ENCODE peak calls at places on chromosomes 3 and 15, in five cellular contexts. S, T, I, H and X are unnamed samples.

GRCh38 chr3:15708882-15709677 is 88.7 kb downstream of the ANKRD28 start:
- DNase-seq in S (no peak), T (no peak), I (peak), H (peak), X (no peak)

GRCh38 chr3:170703121-170703588 is 117.3 kb upstream of the SLC7A14 start:
- DNase-seq in S (no peak), T (no peak), I (peak), H (no peak), X (no peak)

GRCh38 chr3:23778451-23778850 is 27.3 kb upstream of the UBE2E1 start:
- DNase-seq in S (no peak), T (no peak), I (peak), H (no peak), X (no peak)

GRCh38 chr15:39642011-39642640 is 61.2 kb downstream of the THBS1 start:
- DNase-seq in S (no peak), T (no peak), I (no peak), H (no peak), X (no peak)

GRCh38 chr15:30649952-30650929 is 24.3 kb downstream of the ARHGAP11B start:
- DNase-seq in S (peak), T (no peak), I (peak), H (peak), X (no peak)

GRCh38 chr3:40845447-40845846 is 320.7 kb downstream of the ZNF621 start:
- DNase-seq in S (no peak), T (no peak), I (no peak), H (no peak), X (no peak)

GRCh38 chr3:172181936-172182708 is 142.7 kb downstream of the FNDC3B start:
- DNase-seq in S (no peak), T (no peak), I (peak), H (peak), X (no peak)

GRCh38 chr3:37144806-37145205 is 29.6 kb downstream of the LRRFIP2 start:
- DNase-seq in S (no peak), T (no peak), I (peak), H (no peak), X (no peak)

GRCh38 chr15:81531141-81531592 is 157.2 kb upstream of the TMC3 start:
- DNase-seq in S (no peak), T (no peak), I (peak), H (no peak), X (no peak)

GRCh38 chr3:63687569-63688233 is 35.2 kb downstream of the SNTN start:
- DNase-seq in S (no peak), T (no peak), I (no peak), H (no peak), X (no peak)